ENCODE peak calls at places on chromosomes 4 and X, in seven cellular contexts. R is tibial nerve, I is lung, X is HFF-Myc, O is GM12865, D is SK-N-SH, Z is fibroblast of the aortic adventitia. H is an unnamed sample.

GRCh38 chr4:119471259-119471658 is 149.3 kb upstream of the FABP2 start:
- DNase-seq in O (peak), D (no peak), X (no peak), Z (no peak), R (no peak), I (no peak), H (no peak)

GRCh38 chr4:181690498-181690897 is 552.7 kb upstream of the TENM3 start:
- DNase-seq in I (no peak), D (no peak), Z (no peak), O (no peak), R (no peak), X (no peak), H (no peak)

GRCh38 chr4:107629318-107629717 is 90.7 kb downstream of the PAPSS1 start:
- DNase-seq in I (no peak), D (no peak), O (no peak), X (no peak), R (peak), Z (peak), H (no peak)

GRCh38 chr4:88866862-88867550 is 169.4 kb upstream of the NAP1L5 start:
- DNase-seq in X (no peak), Z (no peak), I (no peak), D (no peak), R (no peak), O (no peak), H (no peak)

GRCh38 chr4:4689694-4690440 is 148.0 kb upstream of the STX18 start:
- DNase-seq in I (no peak), Z (no peak), X (no peak), O (peak), D (no peak), R (no peak), H (no peak)

GRCh38 chr4:66000500-66001117 is 330.3 kb upstream of the EPHA5 start:
- DNase-seq in I (no peak), X (no peak), D (no peak), Z (peak), O (no peak), R (no peak), H (peak)

GRCh38 chr4:113471141-113471860 is 290.2 kb downstream of the CAMK2D start:
- DNase-seq in O (no peak), R (no peak), Z (peak), I (no peak), X (no peak), D (no peak), H (no peak)

GRCh38 chrX:23854122-23854521 is 53.6 kb downstream of the APOO start:
- DNase-seq in X (no peak), Z (no peak), O (no peak), R (no peak), I (no peak), D (no peak), H (no peak)

GRCh38 chrX:108640817-108641216 is 95.5 kb downstream of the IRS4 start:
- DNase-seq in D (no peak), R (no peak), X (no peak), Z (no peak), I (no peak), O (no peak), H (no peak)

GRCh38 chrX:55710701-55711100 is 6.8 kb upstream of the RRAGB start:
- DNase-seq in I (no peak), D (no peak), X (no peak), Z (peak), O (no peak), R (no peak), H (peak)

GRCh38 chr4:4200624-4201023 is 26.1 kb downstream of the OTOP1 start:
- DNase-seq in R (no peak), D (no peak), O (no peak), X (no peak), Z (no peak), I (no peak), H (no peak)

GRCh38 chr4:106105697-106106096 is 210.3 kb downstream of the TBCK start:
- DNase-seq in O (no peak), R (no peak), Z (no peak), I (no peak), X (no peak), D (no peak), H (no peak)

GRCh38 chr4:110480031-110480549 is 4.1 kb downstream of the ENPEP start:
- DNase-seq in Z (peak), I (no peak), R (no peak), D (no peak), X (peak), O (no peak), H (peak)

GRCh38 chrX:103275947-103276567 is 493 bp downstream of the TCEAL5 start:
- DNase-seq in O (no peak), Z (no peak), I (no peak), D (peak), X (no peak), R (no peak), H (no peak)

GRCh38 chr4:185729300-185729912 is 82.6 kb downstream of the SORBS2 start:
- DNase-seq in D (no peak), I (no peak), R (no peak), O (no peak), X (no peak), Z (no peak), H (no peak)

GRCh38 chrX:69285881-69286545 is 120.8 kb upstream of the PJA1 start:
- DNase-seq in I (peak), D (peak), O (peak), Z (peak), X (no peak), R (peak), H (peak)

GRCh38 chr4:82561745-82562552 is at the start of gene TMEM150C:
- DNase-seq in D (peak), X (no peak), I (no peak), R (no peak), O (no peak), Z (peak), H (no peak)

GRCh38 chr4:101500742-101501141 is 153.4 kb upstream of the PPP3CA start:
- DNase-seq in R (no peak), Z (no peak), D (no peak), I (no peak), X (no peak), O (no peak), H (no peak)

GRCh38 chr4:44157611-44158277 is 290.9 kb downstream of the KCTD8 start:
- DNase-seq in Z (peak), O (no peak), I (no peak), X (no peak), R (no peak), D (no peak), H (no peak)

GRCh38 chr4:3634281-3635089 is 102.3 kb upstream of the LRPAP1 start:
- DNase-seq in Z (no peak), O (no peak), X (no peak), D (no peak), R (no peak), I (no peak), H (no peak)

GRCh38 chrX:103791826-103792458 is 15.3 kb downstream of the PLP1 start:
- DNase-seq in D (no peak), Z (peak), I (no peak), R (no peak), X (no peak), O (no peak), H (no peak)

GRCh38 chrX:79078114-79078513 is 66.4 kb upstream of the GPR174 start:
- DNase-seq in R (no peak), X (no peak), D (no peak), I (no peak), Z (no peak), O (no peak), H (no peak)

GRCh38 chrX:45479835-45480422 is 279.3 kb upstream of the DIPK2B start:
- DNase-seq in O (no peak), R (no peak), I (no peak), Z (peak), X (peak), D (no peak), H (peak)

GRCh38 chr4:48396043-48396442 is 54.7 kb downstream of the SLAIN2 start:
- DNase-seq in O (no peak), X (no peak), Z (no peak), R (no peak), I (no peak), D (no peak), H (no peak)

GRCh38 chr4:122003335-122003734 is 51.5 kb upstream of the TRPC3 start:
- DNase-seq in X (no peak), R (peak), I (no peak), D (peak), Z (peak), O (peak), H (no peak)

GRCh38 chr4:5821665-5822358 is 71.1 kb downstream of the CRMP1 start:
- DNase-seq in X (no peak), D (peak), I (no peak), O (no peak), R (no peak), Z (no peak), H (no peak)

GRCh38 chrX:144896323-144896722 is 351.0 kb upstream of the SPANXN1 start:
- DNase-seq in X (no peak), I (no peak), D (peak), R (no peak), O (no peak), Z (peak), H (no peak)

GRCh38 chr4:115834441-115834840 is 721.0 kb upstream of the NDST4 start:
- DNase-seq in Z (no peak), O (peak), X (no peak), I (no peak), D (no peak), R (no peak), H (no peak)

GRCh38 chr4:115851918-115852766 is 738.7 kb upstream of the NDST4 start:
- DNase-seq in Z (no peak), X (no peak), I (peak), R (peak), D (peak), O (peak), H (peak)

GRCh38 chr4:144611850-144612249 is 34.1 kb upstream of the HHIP start:
- DNase-seq in I (no peak), O (peak), D (peak), X (peak), Z (no peak), R (no peak), H (no peak)

GRCh38 chr4:6332042-6332668 is 62.5 kb downstream of the WFS1 start:
- DNase-seq in X (no peak), O (peak), Z (peak), D (peak), R (no peak), I (no peak), H (peak)

GRCh38 chr4:181766061-181766460 is 477.1 kb upstream of the TENM3 start:
- DNase-seq in X (no peak), I (no peak), R (no peak), Z (no peak), O (no peak), D (no peak), H (no peak)

GRCh38 chr4:46386570-46386969 is 3.4 kb downstream of the GABRA2 start:
- DNase-seq in R (no peak), X (no peak), O (no peak), Z (no peak), D (peak), I (no peak), H (no peak)

GRCh38 chr4:165915215-165915614 is 42.2 kb downstream of the TLL1 start:
- DNase-seq in D (no peak), Z (no peak), O (no peak), R (no peak), I (no peak), X (no peak), H (no peak)

GRCh38 chr4:97367878-97368277 is 775.4 kb downstream of the STPG2 start:
- DNase-seq in R (no peak), X (no peak), Z (peak), I (no peak), O (no peak), D (no peak), H (no peak)

GRCh38 chrX:40205471-40205870 is 107.7 kb upstream of the BCOR start:
- DNase-seq in I (no peak), O (no peak), Z (no peak), R (no peak), D (no peak), X (no peak), H (no peak)

GRCh38 chr4:88070031-88070430 is 62.6 kb downstream of the PKD2 start:
- DNase-seq in D (no peak), O (no peak), Z (no peak), I (no peak), X (no peak), R (no peak), H (no peak)

GRCh38 chr4:39587881-39588280 is 50.8 kb downstream of the SMIM14 start:
- DNase-seq in Z (peak), I (no peak), O (no peak), D (no peak), R (no peak), X (no peak), H (peak)

GRCh38 chr4:123599920-123600394 is 203.4 kb downstream of the SPRY1 start:
- DNase-seq in R (peak), I (peak), D (peak), X (no peak), O (peak), Z (no peak), H (peak)
- H3K4me3 ChIP-seq in R (no peak), I (no peak), D (no peak), X (no peak), O (no peak), Z (no peak), H (no peak)

DNA sequence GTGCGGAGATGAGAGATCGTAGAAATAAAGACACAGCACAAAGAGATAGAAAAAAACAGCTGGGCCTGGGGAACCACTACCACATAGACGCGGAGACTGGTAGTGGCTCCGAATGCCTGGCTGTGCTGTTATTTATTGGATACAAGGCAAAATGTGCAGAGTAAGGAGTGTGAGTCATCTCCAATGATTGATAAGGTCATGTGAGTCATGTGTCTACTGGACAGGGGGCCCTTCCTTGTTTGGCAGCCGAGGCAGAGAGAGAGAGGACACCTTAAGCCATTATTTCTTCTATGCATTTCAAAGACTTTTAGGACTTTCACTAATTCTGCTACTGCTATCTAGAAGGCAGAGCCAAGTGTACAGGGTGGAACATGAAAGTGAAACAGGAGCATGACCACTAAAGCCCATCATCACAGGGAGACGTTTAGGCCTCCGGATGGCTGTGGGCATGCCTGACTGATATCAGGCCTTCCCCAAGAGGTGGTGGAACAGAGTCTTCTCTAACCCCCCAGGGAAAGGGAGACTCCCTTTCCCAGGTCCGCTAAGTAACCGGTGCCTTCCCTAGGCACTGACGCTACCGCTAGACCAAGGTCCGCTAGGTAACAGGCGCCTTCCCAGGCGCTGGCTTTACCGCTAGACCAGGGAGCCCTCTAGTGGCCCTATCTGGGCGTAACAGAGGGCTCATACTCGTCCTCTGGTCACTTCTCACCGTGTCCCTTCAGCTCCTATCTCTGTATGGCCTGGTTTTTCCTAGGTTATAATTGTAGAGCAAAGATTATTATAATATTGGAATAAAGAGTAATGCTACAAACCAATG is 921.5 kb upstream of the PCDH10 start:
- DNase-seq in D (peak), O (peak), X (no peak), I (peak), Z (peak), R (no peak), H (no peak)
- H3K4me3 ChIP-seq in D (peak), O (no peak), X (no peak), I (no peak), Z (peak), R (no peak), H (no peak)

GRCh38 chr4:15341022-15341732 is 86.7 kb upstream of the C1QTNF7 start:
- DNase-seq in D (no peak), I (no peak), O (no peak), Z (no peak), R (no peak), X (no peak), H (no peak)
- H3K4me3 ChIP-seq in D (no peak), I (no peak), O (no peak), Z (no peak), R (no peak), X (no peak), H (no peak)

GRCh38 chr4:62709618-62710252 is 1509.6 kb downstream of the ADGRL3 start:
- DNase-seq in Z (peak), R (no peak), O (peak), I (no peak), X (no peak), D (peak), H (no peak)
- H3K4me3 ChIP-seq in Z (no peak), R (peak), O (no peak), I (no peak), X (no peak), D (peak), H (no peak)

DNA sequence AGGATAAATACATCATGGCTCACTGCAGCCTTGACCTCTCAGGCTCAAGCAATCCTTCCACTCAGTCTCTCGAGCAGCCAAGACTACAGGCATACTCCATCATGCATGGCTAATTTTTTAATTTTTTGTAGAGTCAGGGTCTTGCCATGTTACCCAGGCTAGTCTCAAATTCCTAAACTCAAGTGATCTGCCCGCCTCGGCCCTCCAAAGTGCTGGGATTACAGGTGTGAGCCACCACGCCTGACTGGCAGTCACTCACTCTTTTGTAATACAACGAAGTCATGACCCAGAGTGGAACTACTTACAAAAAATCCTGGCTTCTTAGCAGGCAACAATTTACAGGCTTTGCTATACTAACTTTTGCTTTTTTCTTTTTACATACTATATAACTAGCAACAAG is 100.7 kb upstream of the MAP3K15 start:
- DNase-seq in I (no peak), R (no peak), D (no peak), X (no peak), O (no peak), Z (no peak), H (no peak)
- H3K4me3 ChIP-seq in I (no peak), R (no peak), D (no peak), X (no peak), O (no peak), Z (no peak), H (no peak)

GRCh38 chrX:38649674-38650647 is 88.6 kb downstream of the TSPAN7 start:
- DNase-seq in R (no peak), Z (no peak), X (no peak), I (no peak), O (no peak), D (no peak), H (no peak)
- H3K4me3 ChIP-seq in R (no peak), Z (no peak), X (no peak), I (no peak), O (no peak), D (no peak), H (no peak)

H was measured in SJSA1.